ENCODE peak calls at places on chromosomes 1 and 21, in four cellular contexts. D is H1, T is HepG2, J is GM12878. Y is an unnamed sample.

GRCh38 chr1:151581946-151582345 is 29.9 kb upstream of the SNX27 start:
- DNase-seq in D (no peak), J (no peak), T (no peak), Y (no peak)

GRCh38 chr1:83999316-83999819 is 436 bp upstream of the TTLL7 start:
- DNase-seq in T (peak), D (peak), J (no peak), Y (peak)

GRCh38 chr21:43609501-43610340 is 49.6 kb downstream of the HSF2BP start:
- DNase-seq in D (no peak), J (no peak), T (peak), Y (no peak)

GRCh38 chr1:180515857-180516388 is 13.5 kb upstream of the ACBD6 start:
- DNase-seq in J (peak), D (peak), T (peak), Y (peak)

GRCh38 chr1:185244015-185244747 is 72.9 kb downstream of the IVNS1ABP start:
- DNase-seq in J (no peak), D (no peak), T (no peak), Y (no peak)

GRCh38 chr1:229843627-229844238 is 217.7 kb downstream of the URB2 start:
- DNase-seq in J (no peak), T (peak), D (no peak), Y (no peak)

GRCh38 chr1:109632671-109633346 is 13.2 kb downstream of the AMPD2 start:
- DNase-seq in J (no peak), T (no peak), D (no peak), Y (no peak)

GRCh38 chr1:58883037-58883887 is 99.4 kb upstream of the JUN start:
- DNase-seq in D (no peak), T (peak), J (no peak), Y (peak)

GRCh38 chr1:41913025-41913424 is 5.7 kb downstream of the HIVEP3 start:
- DNase-seq in D (no peak), J (no peak), T (no peak), Y (no peak)

GRCh38 chr1:243916160-243916559 is 66.1 kb upstream of the AKT3 start:
- DNase-seq in J (no peak), T (no peak), D (no peak), Y (no peak)

GRCh38 chr1:235783148-235783776 is 83.4 kb downstream of the LYST start:
- DNase-seq in D (no peak), T (peak), J (no peak), Y (peak)

GRCh38 chr1:199684686-199685273 is 342.7 kb upstream of the NR5A2 start:
- DNase-seq in J (peak), D (no peak), T (peak), Y (peak)

GRCh38 chr1:21861602-21862429 is 49.8 kb downstream of the LDLRAD2 start:
- DNase-seq in T (peak), J (no peak), D (no peak), Y (no peak)

GRCh38 chr1:29050141-29050540 is 73.6 kb downstream of the TMEM200B start:
- DNase-seq in T (no peak), J (no peak), D (no peak), Y (no peak)

GRCh38 chr1:163820748-163821147 is 499.0 kb downstream of the NUF2 start:
- DNase-seq in T (no peak), J (no peak), D (no peak), Y (no peak)

DNA sequence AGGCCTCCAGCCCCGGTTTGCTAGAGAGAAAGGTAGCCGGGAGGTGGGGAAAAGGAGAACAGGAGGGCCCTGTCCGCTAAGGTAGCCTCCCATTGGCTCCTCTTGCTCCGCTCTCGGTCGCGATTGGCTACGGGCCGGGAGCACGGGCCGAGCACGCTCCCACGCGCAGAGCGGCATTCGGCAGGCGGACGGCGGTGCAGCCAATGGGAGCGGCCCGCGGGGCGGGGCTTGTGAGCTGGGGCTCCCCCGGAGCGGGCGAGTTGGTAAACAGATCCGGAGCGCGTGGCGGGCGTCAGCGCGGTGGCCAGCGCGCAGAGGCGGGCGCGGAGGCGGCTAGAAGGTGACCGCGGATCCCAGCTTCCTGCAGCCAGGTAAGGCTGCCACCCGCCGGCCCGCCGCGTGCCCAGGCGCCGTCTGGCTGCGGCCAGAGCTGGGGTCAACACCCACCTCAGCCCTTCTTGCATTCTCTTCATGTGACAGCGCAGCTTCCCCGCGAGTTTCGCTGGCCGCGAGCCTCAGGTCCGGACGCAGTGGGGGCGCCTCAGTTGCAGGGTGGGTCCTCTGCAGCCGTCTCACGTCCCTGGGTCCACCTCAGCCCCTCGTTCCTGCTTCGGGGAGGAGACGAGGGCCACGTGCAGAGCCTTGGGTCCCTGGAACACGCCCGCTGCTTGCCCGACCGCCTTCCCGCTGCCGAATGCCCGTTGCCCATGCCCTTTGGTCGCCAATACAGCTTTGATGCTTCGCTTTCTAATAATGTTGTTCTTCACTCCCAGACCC is at the start of gene COQ8A:
- DNase-seq in J (peak), D (peak), T (peak), Y (peak)
- TF ChIP-seq SUZ12 in J (no peak), D (no peak), T (no peak), Y (no peak)

DNA sequence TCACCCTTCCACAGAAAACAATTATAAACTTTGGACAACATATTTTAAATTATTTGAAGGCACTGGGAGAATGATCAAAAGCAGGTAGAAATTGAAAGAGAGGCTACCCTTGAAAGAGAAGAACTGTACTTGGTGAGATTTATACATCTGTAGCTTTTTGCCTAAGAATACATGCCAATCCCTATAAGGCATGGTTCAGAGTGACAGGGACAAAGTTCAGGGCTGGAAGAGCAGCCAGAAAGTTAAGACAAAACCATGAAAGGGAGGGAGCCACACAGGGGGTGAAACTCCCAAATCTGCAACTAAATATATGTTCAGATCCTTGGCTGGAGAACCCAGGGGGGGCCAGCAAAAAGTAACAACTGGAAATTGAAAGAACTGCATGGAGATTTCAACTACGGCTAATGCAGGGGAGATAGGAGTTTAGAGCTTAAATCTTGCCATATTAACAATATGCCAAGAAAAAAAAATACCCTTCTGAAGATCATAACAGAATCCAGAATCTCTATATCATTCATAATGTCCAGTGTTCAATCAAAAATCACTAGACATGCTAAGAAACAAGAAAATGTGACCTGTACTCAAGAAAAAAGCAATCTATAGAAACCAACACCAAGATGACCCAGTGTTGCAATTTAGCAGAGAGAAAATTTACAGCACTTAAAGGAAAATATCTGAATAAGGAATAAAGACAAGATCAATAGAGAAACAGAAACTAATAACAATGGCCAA is 25.5 kb downstream of the PACC1 start:
- DNase-seq in D (no peak), J (no peak), T (peak), Y (no peak)
- H3K4me3 ChIP-seq in D (no peak), J (no peak), T (no peak), Y (no peak)

GRCh38 chr1:3492545-3493246 is 38.2 kb downstream of the ARHGEF16 start:
- DNase-seq in D (no peak), T (no peak), J (no peak), Y (no peak)
- TF ChIP-seq SUZ12 in D (no peak), T (no peak), J (no peak), Y (no peak)

GRCh38 chr1:226893936-226894335 is 23.5 kb downstream of the PSEN2 start:
- DNase-seq in T (no peak), J (no peak), D (no peak), Y (no peak)

GRCh38 chr1:226895644-226896043 is 25.2 kb downstream of the PSEN2 start:
- DNase-seq in J (no peak), T (no peak), D (no peak), Y (no peak)

GRCh38 chr1:226891846-226892533 is 21.6 kb downstream of the PSEN2 start:
- DNase-seq in D (no peak), T (no peak), J (no peak), Y (no peak)

GRCh38 chr1:226892534-226892895 is 22.1 kb downstream of the PSEN2 start:
- DNase-seq in D (no peak), J (no peak), T (no peak), Y (no peak)

GRCh38 chr1:226894826-226895225 is 24.4 kb downstream of the PSEN2 start:
- DNase-seq in D (no peak), T (no peak), J (no peak), Y (no peak)
- H3K4me3 ChIP-seq in D (no peak), T (no peak), J (no peak), Y (no peak)

DNA sequence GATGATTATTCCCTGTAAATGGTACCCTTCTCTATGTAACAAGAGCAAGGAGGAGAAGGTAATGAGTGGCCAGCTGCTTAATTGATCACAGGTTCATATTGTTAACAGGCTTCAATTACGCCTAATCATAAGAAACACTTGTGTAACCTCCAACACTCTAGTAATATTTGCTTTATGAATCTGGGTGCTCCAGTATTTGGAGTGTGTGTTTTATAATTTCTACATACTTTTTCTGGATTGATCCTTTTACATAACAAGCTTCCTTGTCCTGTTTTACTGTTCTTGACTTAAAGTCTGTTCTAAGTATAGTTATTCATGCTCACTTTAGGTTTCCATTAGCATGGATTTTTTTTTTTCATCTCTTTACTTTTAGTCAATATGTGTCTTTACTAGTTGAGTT is 984.2 kb downstream of the AMY1C start:
- DNase-seq in J (no peak), T (no peak), D (no peak), Y (no peak)
- TF ChIP-seq SUZ12 in J (no peak), T (no peak), D (no peak), Y (no peak)

GRCh38 chr1:162000053-162000420 is 23.6 kb downstream of the OLFML2B start:
- DNase-seq in D (no peak), T (no peak), J (no peak), Y (no peak)

GRCh38 chr1:162006081-162006480 is 17.6 kb downstream of the OLFML2B start:
- DNase-seq in D (no peak), J (no peak), T (no peak), Y (no peak)

GRCh38 chr1:162003825-162004205 is 19.9 kb downstream of the OLFML2B start:
- DNase-seq in J (no peak), D (no peak), T (no peak), Y (no peak)

GRCh38 chr1:162004441-162004950 is 19.2 kb downstream of the OLFML2B start:
- DNase-seq in T (no peak), J (no peak), D (no peak), Y (no peak)

GRCh38 chr1:162003061-162003824 is 20.4 kb downstream of the OLFML2B start:
- DNase-seq in D (no peak), T (no peak), J (no peak), Y (no peak)
- H3K4me3 ChIP-seq in D (no peak), T (no peak), J (no peak), Y (no peak)

Y was measured in NT2/D1.